ENCODE peak calls at places on chromosomes 11 and 22, in six cellular contexts. R is HCEC 1CT, O is A172, H is NCI-H1105, C is Caki2, K is RWPE1. I is an unnamed sample.

GRCh38 chr22:41946360-41947180 is at the start of gene CENPM:
- DNase-seq in R (peak; percentile 94), O (peak; percentile 89), H (peak; percentile 95), C (peak; percentile 97), K (peak; percentile 86), I (peak; percentile 95)

GRCh38 chr11:75468534-75469340 is 35.7 kb upstream of the KLHL35 start:
- DNase-seq in R (peak; percentile 46), O (peak; percentile 56), H (no peak), C (no peak), K (no peak), I (no peak)

GRCh38 chr22:43941449-43941848 is 13.8 kb upstream of the SAMM50 start:
- DNase-seq in R (no peak), O (no peak), H (no peak), C (no peak), K (no peak), I (no peak)

GRCh38 chr11:27385245-27385644 is 22.2 kb upstream of the CCDC34 start:
- DNase-seq in R (peak; percentile 74), O (peak; percentile 56), H (no peak), C (peak; percentile 44), K (no peak), I (no peak)

GRCh38 chr22:27456696-27457503 is 344.7 kb downstream of the MN1 start:
- DNase-seq in R (peak; percentile 83), O (peak; percentile 83), H (no peak), C (peak; percentile 45), K (peak; percentile 90), I (no peak)

GRCh38 chr11:117953029-117953671 is 23.9 kb upstream of the TMPRSS13 start:
- DNase-seq in R (no peak), O (no peak), H (no peak), C (no peak), K (no peak), I (no peak)

GRCh38 chr11:10294289-10294953 is 402 bp upstream of the SBF2 start:
- DNase-seq in R (peak; percentile 76), O (peak; percentile 49), H (peak; percentile 32), C (peak; percentile 58), K (peak; percentile 44), I (no peak)

GRCh38 chr22:30434775-30435315 is 9.3 kb downstream of the MTFP1 start:
- DNase-seq in R (no peak), O (no peak), H (no peak), C (no peak), K (no peak), I (no peak)